ENCODE peak calls at places on chromosomes 4 and X, in seven cellular contexts. J, Q, N, O, R, Z and G are unnamed samples.

GRCh38 chrX:70234355-70234754 is at the start of gene AWAT1:
- DNase-seq in J (no peak), Q (no peak), N (no peak), O (no peak), R (no peak), Z (no peak), G (no peak)

GRCh38 chr4:106245176-106245575 is 70.8 kb downstream of the TBCK start:
- DNase-seq in J (no peak), Q (no peak), N (no peak), O (no peak), R (no peak), Z (no peak), G (no peak)

GRCh38 chr4:25089058-25089763 is 58.5 kb upstream of the LGI2 start:
- DNase-seq in J (no peak), Q (no peak), N (no peak), O (no peak), R (no peak), Z (no peak), G (no peak)

GRCh38 chr4:165360041-165360782 is 18.6 kb upstream of the CPE start:
- DNase-seq in J (no peak), Q (peak), N (no peak), O (no peak), R (no peak), Z (peak), G (peak)

GRCh38 chr4:68463796-68464195 is 16.5 kb downstream of the TMPRSS11E start:
- DNase-seq in J (no peak), Q (no peak), N (no peak), O (no peak), R (no peak), Z (peak), G (no peak)

GRCh38 chrX:12890467-12890866 is 16.0 kb upstream of the TLR8 start:
- DNase-seq in J (peak), Q (peak), N (peak), O (no peak), R (peak), Z (peak), G (no peak)

GRCh38 chr4:16231570-16232252 is 5.4 kb upstream of the TAPT1 start:
- DNase-seq in J (no peak), Q (peak), N (no peak), O (no peak), R (no peak), Z (peak), G (no peak)

GRCh38 chrX:1420371-1420770 is 28.5 kb upstream of the SLC25A6 start:
- DNase-seq in J (no peak), Q (no peak), N (no peak), O (no peak), R (no peak), Z (no peak), G (no peak)

GRCh38 chrX:69037786-69038185 is 127.5 kb downstream of the PJA1 start:
- DNase-seq in J (no peak), Q (no peak), N (no peak), O (no peak), R (no peak), Z (no peak), G (no peak)

GRCh38 chr4:126533176-126533575 is 1099.6 kb upstream of the INTU start:
- DNase-seq in J (no peak), Q (peak), N (no peak), O (no peak), R (no peak), Z (peak), G (peak)

GRCh38 chr4:157808796-157809408 is 363.9 kb downstream of the GASK1B start:
- DNase-seq in J (no peak), Q (no peak), N (no peak), O (no peak), R (no peak), Z (no peak), G (no peak)

GRCh38 chr4:157804169-157804543 is 368.7 kb downstream of the GASK1B start:
- DNase-seq in J (no peak), Q (no peak), N (no peak), O (no peak), R (no peak), Z (no peak), G (no peak)

GRCh38 chr4:157803441-157804168 is 369.2 kb downstream of the GASK1B start:
- DNase-seq in J (no peak), Q (no peak), N (no peak), O (no peak), R (no peak), Z (peak), G (peak)

GRCh38 chr4:157806176-157806575 is 366.6 kb downstream of the GASK1B start:
- DNase-seq in J (no peak), Q (no peak), N (no peak), O (no peak), R (no peak), Z (no peak), G (no peak)

DNA sequence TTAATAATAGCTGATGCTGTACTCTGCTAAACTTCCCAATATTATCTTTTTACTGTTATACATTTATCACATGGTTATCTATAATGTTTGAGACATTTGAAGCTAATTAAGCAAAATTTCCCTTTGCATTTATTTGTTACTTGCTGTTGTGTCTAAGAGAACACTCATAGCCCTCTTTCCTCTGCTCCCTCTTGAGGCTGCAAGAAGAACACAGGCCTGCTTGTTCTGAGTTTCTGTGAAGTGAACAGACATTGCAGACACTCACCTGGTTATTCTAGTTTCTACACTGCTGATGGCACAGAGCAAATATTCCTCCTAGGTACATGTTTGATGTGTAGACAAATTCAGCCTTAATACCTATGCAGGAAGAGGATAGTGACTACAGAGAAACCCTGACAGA is 367.8 kb downstream of the GASK1B start:
- DNase-seq in J (no peak), Q (peak), N (no peak), O (no peak), R (no peak), Z (peak), G (peak)
- TF ChIP-seq CTCF in J (peak), Q (peak), N (no peak), O (peak), R (no peak), Z (peak), G (peak)

GRCh38 chr4:65861993-65862392 is 191.7 kb upstream of the EPHA5 start:
- DNase-seq in J (no peak), Q (no peak), N (no peak), O (no peak), R (no peak), Z (no peak), G (no peak)
- TF ChIP-seq CTCF in J (no peak), Q (no peak), N (no peak), O (no peak), R (no peak), Z (no peak), G (no peak)

GRCh38 chr4:155972098-155972497 is 18.4 kb upstream of the CTSO start:
- DNase-seq in J (no peak), Q (peak), N (no peak), O (no peak), R (no peak), Z (peak), G (no peak)
- TF ChIP-seq CTCF in J (peak), Q (peak), N (peak), O (peak), R (peak), Z (peak), G (peak)

GRCh38 chrX:274904-275475 is 6.2 kb upstream of the PLCXD1 start:
- DNase-seq in J (no peak), Q (peak), N (no peak), O (peak), R (no peak), Z (peak), G (peak)

GRCh38 chrX:275476-275966 is 5.7 kb upstream of the PLCXD1 start:
- DNase-seq in J (no peak), Q (no peak), N (no peak), O (peak), R (no peak), Z (no peak), G (no peak)

GRCh38 chrX:276588-277171 is 4.5 kb upstream of the PLCXD1 start:
- DNase-seq in J (no peak), Q (peak), N (peak), O (peak), R (no peak), Z (peak), G (peak)

GRCh38 chrX:270848-271367 is 10.3 kb upstream of the PLCXD1 start:
- DNase-seq in J (no peak), Q (no peak), N (no peak), O (no peak), R (no peak), Z (no peak), G (no peak)

DNA sequence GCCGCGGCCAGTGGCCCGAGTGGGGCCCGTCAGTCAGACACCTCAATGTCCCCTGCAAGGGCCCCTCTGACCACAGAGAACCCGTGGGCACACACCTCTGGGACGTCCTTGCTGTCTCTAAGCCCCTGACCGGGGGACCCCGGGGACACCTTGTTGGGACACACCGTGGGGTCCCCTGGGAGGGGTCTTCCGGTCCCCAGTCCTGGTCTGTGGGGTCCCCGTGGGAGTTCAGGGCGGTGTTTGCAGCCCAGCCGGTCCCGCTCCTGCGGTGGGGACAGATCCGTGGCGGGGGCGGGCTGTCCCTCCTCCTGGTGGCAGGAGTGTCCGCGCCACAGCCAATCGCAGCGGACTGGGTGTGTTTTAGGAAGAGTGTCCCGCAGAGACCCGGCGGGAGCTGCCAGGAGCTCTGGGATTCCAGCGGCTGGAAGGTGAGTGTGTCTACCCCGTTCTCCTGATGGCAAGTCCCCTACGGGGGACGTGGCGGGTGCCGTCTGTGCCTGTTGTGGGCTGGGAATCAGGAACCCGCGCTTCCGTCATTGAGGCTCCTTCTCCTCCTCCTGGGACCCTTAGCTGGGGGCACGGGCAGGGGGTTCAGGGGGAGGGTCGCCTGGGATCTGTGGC is 5.1 kb upstream of the PLCXD1 start:
- DNase-seq in J (no peak), Q (peak), N (peak), O (peak), R (no peak), Z (peak), G (peak)
- TF ChIP-seq CTCF in J (no peak), Q (no peak), N (no peak), O (no peak), R (no peak), Z (no peak), G (no peak)

GRCh38 chr4:143354990-143355389 is 18.3 kb downstream of the GAB1 start:
- DNase-seq in J (no peak), Q (peak), N (no peak), O (no peak), R (peak), Z (peak), G (no peak)
- TF ChIP-seq CTCF in J (no peak), Q (no peak), N (no peak), O (no peak), R (no peak), Z (no peak), G (no peak)

DNA sequence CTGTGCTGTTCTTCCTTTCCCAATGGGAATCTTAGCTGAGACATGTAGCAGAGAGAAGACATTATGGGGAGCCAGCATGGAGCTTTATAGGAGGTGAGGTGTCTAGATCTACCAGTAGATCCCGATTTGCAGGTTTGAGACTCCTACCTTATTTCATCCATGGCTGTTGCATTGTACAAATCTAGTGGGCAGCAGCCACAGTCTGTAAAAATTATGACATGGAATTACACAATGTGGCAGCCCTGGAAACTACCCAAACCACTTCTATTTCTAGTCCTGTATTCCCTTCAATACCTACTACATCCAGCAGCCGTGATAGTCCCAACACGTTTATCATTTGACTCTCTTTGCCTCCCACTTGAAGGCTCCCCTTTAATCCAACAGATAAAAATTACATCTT is 8.1 kb downstream of the ATP7A start:
- DNase-seq in J (no peak), Q (peak), N (no peak), O (no peak), R (no peak), Z (peak), G (peak)
- TF ChIP-seq CTCF in J (no peak), Q (no peak), N (no peak), O (no peak), R (no peak), Z (no peak), G (no peak)

GRCh38 chrX:26909728-26910127 is 553.4 kb downstream of the PPP4R3C start:
- DNase-seq in J (no peak), Q (no peak), N (no peak), O (no peak), R (no peak), Z (no peak), G (no peak)

DNA sequence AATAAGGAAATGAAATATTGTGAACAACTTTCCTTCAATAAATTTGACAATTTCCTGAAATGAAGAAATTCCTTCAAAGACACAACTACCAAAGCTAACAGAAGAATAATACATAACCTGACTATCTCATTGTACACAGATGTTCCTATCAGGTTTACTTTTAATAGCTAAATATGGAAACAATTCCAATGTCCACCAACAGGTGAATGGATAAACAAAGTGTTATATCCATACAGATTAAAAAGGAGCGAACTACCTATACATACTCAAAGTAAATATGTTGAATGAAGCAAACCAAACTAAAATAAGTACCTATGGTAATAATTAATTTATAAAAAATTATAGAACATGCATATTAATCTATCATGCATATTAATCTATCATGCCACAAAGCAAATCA is 554.9 kb downstream of the PPP4R3C start:
- DNase-seq in J (no peak), Q (no peak), N (no peak), O (no peak), R (no peak), Z (no peak), G (no peak)
- TF ChIP-seq CTCF in J (no peak), Q (no peak), N (no peak), O (peak), R (no peak), Z (no peak), G (no peak)